ENCODE peak calls at places on chromosomes 12 and 14, in six cellular contexts. One of them, this sample, is unnamed.

GRCh38 chr14:56650075-56650474 is 70.5 kb downstream of the TMEM260 start:
- DNase-seq in H1: no peak
- DNase-seq in K562: no peak
- DNase-seq in HepG2: no peak
- DNase-seq in WTC11: no peak
- DNase-seq in GM12878: no peak
- DNase-seq in this sample: no peak

GRCh38 chr12:27434673-27435565 is 11.6 kb upstream of the SMCO2 start:
- DNase-seq in HepG2: no peak
- DNase-seq in GM12878: no peak
- DNase-seq in K562: peak; percentile 54
- DNase-seq in WTC11: no peak
- DNase-seq in H1: no peak
- DNase-seq in this sample: no peak

GRCh38 chr14:100065942-100066574 is 836 bp downstream of the EVL start:
- DNase-seq in K562: no peak
- DNase-seq in GM12878: peak; percentile 94
- DNase-seq in WTC11: no peak
- DNase-seq in H1: no peak
- DNase-seq in HepG2: no peak
- DNase-seq in this sample: no peak

GRCh38 chr12:110995016-110995415 is 74.6 kb upstream of the MYL2 start:
- DNase-seq in HepG2: no peak
- DNase-seq in GM12878: no peak
- DNase-seq in K562: no peak
- DNase-seq in H1: no peak
- DNase-seq in WTC11: no peak
- DNase-seq in this sample: no peak

GRCh38 chr14:104926619-104927431 is 2.1 kb downstream of the PLD4 start:
- DNase-seq in K562: no peak
- DNase-seq in HepG2: no peak
- DNase-seq in WTC11: peak; percentile 13
- DNase-seq in H1: no peak
- DNase-seq in GM12878: peak; percentile 88
- DNase-seq in this sample: no peak

GRCh38 chr12:124917841-124918621 is 3.6 kb upstream of the UBC start:
- DNase-seq in GM12878: no peak
- DNase-seq in K562: no peak
- DNase-seq in WTC11: no peak
- DNase-seq in H1: no peak
- DNase-seq in HepG2: peak; percentile 49
- DNase-seq in this sample: no peak

GRCh38 chr12:25583545-25583944 is 30.5 kb upstream of the LMNTD1 start:
- DNase-seq in HepG2: no peak
- DNase-seq in GM12878: no peak
- DNase-seq in K562: no peak
- DNase-seq in WTC11: peak; percentile 27
- DNase-seq in H1: peak; percentile 1
- DNase-seq in this sample: peak; percentile 10

GRCh38 chr12:67477682-67478265 is 170.8 kb upstream of the DYRK2 start:
- DNase-seq in WTC11: no peak
- DNase-seq in K562: no peak
- DNase-seq in H1: no peak
- DNase-seq in GM12878: no peak
- DNase-seq in HepG2: no peak
- DNase-seq in this sample: no peak

GRCh38 chr12:1206118-1206734 is 215.2 kb downstream of the ERC1 start:
- DNase-seq in HepG2: no peak
- DNase-seq in GM12878: no peak
- DNase-seq in WTC11: no peak
- DNase-seq in H1: no peak
- DNase-seq in K562: no peak
- DNase-seq in this sample: no peak

GRCh38 chr12:104175726-104176247 is 37.8 kb upstream of the NFYB start:
- DNase-seq in H1: no peak
- DNase-seq in HepG2: no peak
- DNase-seq in WTC11: no peak
- DNase-seq in K562: no peak
- DNase-seq in GM12878: no peak
- DNase-seq in this sample: no peak

GRCh38 chr12:63276537-63277365 is 125.8 kb upstream of the AVPR1A start:
- DNase-seq in WTC11: peak; percentile 76
- DNase-seq in GM12878: no peak
- DNase-seq in K562: peak; percentile 10
- DNase-seq in HepG2: peak; percentile 44
- DNase-seq in H1: peak; percentile 38
- DNase-seq in this sample: peak; percentile 61

GRCh38 chr14:72947366-72948160 is 21.3 kb downstream of the DCAF4 start:
- DNase-seq in GM12878: no peak
- DNase-seq in HepG2: no peak
- DNase-seq in WTC11: no peak
- DNase-seq in H1: no peak
- DNase-seq in K562: no peak
- DNase-seq in this sample: no peak

GRCh38 chr12:52515927-52516831 is 4.0 kb downstream of the KRT5 start:
- DNase-seq in GM12878: no peak
- DNase-seq in H1: no peak
- DNase-seq in WTC11: no peak
- DNase-seq in K562: no peak
- DNase-seq in HepG2: no peak
- DNase-seq in this sample: no peak
- TF ChIP-seq ATF3 in GM12878: no peak
- TF ChIP-seq ATF3 in H1: no peak
- TF ChIP-seq ATF3 in WTC11: no peak
- TF ChIP-seq ATF3 in K562: no peak
- TF ChIP-seq ATF3 in HepG2: no peak
- TF ChIP-seq ATF3 in this sample: no peak

DNA sequence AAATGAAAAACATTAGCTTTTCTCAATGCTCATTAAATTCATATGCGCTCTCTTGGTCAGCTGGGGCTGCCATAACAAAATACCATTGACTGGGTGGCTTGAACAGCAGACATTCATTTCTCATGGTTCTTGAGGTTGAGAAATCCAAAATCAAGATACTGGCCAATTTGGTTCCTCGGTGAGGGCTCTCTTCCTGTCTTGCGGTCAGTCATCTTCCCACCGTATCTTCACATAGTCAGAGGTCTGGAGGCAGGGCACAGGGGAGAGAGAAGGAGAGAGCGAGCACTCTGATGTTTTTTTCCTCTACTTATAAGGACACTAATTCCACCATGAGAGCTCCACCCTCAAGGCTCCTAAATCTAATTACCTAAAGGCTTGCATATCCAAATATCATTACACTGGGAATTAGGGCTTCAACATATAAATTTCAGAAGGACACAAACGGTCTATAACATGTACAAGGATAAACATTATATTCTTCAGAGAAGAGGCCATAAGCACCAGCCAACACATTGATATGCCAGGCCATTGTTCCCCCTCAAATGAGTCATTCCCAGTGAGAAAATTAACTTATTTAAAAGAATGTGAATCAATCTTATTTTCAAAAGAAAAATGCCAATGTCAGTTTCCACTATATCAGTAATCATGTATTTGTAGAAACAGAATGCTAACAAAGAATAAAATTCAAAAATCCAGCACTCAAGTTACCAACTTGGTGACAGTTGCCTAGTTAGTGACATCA is 152.2 kb downstream of the BTG1 start:
- DNase-seq in WTC11: no peak
- DNase-seq in K562: no peak
- DNase-seq in HepG2: no peak
- DNase-seq in H1: no peak
- DNase-seq in GM12878: no peak
- DNase-seq in this sample: no peak
- TF ChIP-seq ATF3 in WTC11: no peak
- TF ChIP-seq ATF3 in K562: no peak
- TF ChIP-seq ATF3 in HepG2: no peak
- TF ChIP-seq ATF3 in H1: no peak
- TF ChIP-seq ATF3 in GM12878: no peak
- TF ChIP-seq ATF3 in this sample: no peak

GRCh38 chr14:69291891-69292586 is 32.1 kb downstream of the GALNT16 start:
- DNase-seq in GM12878: no peak
- DNase-seq in WTC11: no peak
- DNase-seq in K562: no peak
- DNase-seq in HepG2: no peak
- DNase-seq in H1: no peak
- DNase-seq in this sample: no peak
- TF ChIP-seq ATF3 in GM12878: no peak
- TF ChIP-seq ATF3 in WTC11: no peak
- TF ChIP-seq ATF3 in K562: no peak
- TF ChIP-seq ATF3 in HepG2: no peak
- TF ChIP-seq ATF3 in H1: no peak
- TF ChIP-seq ATF3 in this sample: no peak

GRCh38 chr12:78759387-78759786 is 105.2 kb upstream of the SYT1 start:
- DNase-seq in K562: no peak
- DNase-seq in H1: no peak
- DNase-seq in HepG2: peak; percentile 1
- DNase-seq in GM12878: no peak
- DNase-seq in WTC11: no peak
- DNase-seq in this sample: no peak
- TF ChIP-seq ATF3 in K562: no peak
- TF ChIP-seq ATF3 in H1: no peak
- TF ChIP-seq ATF3 in HepG2: no peak
- TF ChIP-seq ATF3 in GM12878: no peak
- TF ChIP-seq ATF3 in WTC11: no peak
- TF ChIP-seq ATF3 in this sample: no peak

DNA sequence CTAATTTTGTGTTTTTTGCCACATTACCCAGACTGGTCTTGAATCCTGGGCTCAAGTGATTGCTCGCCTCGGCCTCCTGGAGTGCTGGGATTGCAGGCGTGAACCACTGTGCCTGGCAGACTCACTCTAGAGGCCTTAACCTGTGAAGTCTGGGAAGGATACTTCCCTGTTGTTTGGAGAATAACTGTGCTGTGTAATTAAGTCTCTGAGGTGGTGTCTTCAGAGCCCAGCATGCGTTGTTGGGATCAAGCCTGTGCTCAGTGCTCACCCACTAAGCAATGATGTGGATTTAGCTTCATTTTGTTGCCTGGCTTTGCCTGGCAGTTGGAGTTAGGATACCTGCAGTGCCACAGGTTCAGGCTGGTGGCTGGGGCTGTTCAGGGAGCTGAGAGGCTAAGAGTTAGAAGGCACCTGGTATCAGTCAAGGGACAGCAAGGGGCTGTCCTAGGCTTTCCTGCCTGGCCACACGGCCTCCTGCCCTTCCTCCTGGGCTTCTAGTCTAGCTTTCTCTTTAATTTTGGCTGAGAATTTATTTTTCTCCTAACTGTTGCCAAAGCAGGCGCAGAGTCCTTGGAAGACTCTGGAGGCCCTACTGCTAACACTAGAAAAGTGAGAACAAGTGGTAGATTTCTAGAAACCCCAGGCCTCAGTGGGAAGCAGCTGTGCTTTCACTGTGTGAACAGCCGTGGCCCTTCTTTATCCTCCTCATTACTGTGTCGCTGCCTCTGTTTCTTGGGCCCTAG is 38.5 kb downstream of the EP400 start:
- DNase-seq in H1: no peak
- DNase-seq in HepG2: no peak
- DNase-seq in WTC11: no peak
- DNase-seq in GM12878: no peak
- DNase-seq in K562: no peak
- DNase-seq in this sample: no peak
- TF ChIP-seq ATF3 in H1: no peak
- TF ChIP-seq ATF3 in HepG2: no peak
- TF ChIP-seq ATF3 in WTC11: no peak
- TF ChIP-seq ATF3 in GM12878: no peak
- TF ChIP-seq ATF3 in K562: no peak
- TF ChIP-seq ATF3 in this sample: no peak

GRCh38 chr14:47284283-47284682 is 391.1 kb downstream of the MDGA2 start:
- DNase-seq in GM12878: no peak
- DNase-seq in HepG2: no peak
- DNase-seq in H1: no peak
- DNase-seq in K562: no peak
- DNase-seq in WTC11: no peak
- DNase-seq in this sample: no peak

GRCh38 chr14:47276931-47277330 is 398.5 kb downstream of the MDGA2 start:
- DNase-seq in GM12878: no peak
- DNase-seq in K562: no peak
- DNase-seq in WTC11: no peak
- DNase-seq in HepG2: no peak
- DNase-seq in H1: no peak
- DNase-seq in this sample: no peak

GRCh38 chr14:47277703-47278102 is 397.7 kb downstream of the MDGA2 start:
- DNase-seq in K562: no peak
- DNase-seq in HepG2: no peak
- DNase-seq in GM12878: no peak
- DNase-seq in WTC11: no peak
- DNase-seq in H1: no peak
- DNase-seq in this sample: no peak

GRCh38 chr14:47273939-47274338 is 401.5 kb downstream of the MDGA2 start:
- DNase-seq in WTC11: no peak
- DNase-seq in HepG2: no peak
- DNase-seq in H1: no peak
- DNase-seq in GM12878: no peak
- DNase-seq in K562: no peak
- DNase-seq in this sample: no peak

DNA sequence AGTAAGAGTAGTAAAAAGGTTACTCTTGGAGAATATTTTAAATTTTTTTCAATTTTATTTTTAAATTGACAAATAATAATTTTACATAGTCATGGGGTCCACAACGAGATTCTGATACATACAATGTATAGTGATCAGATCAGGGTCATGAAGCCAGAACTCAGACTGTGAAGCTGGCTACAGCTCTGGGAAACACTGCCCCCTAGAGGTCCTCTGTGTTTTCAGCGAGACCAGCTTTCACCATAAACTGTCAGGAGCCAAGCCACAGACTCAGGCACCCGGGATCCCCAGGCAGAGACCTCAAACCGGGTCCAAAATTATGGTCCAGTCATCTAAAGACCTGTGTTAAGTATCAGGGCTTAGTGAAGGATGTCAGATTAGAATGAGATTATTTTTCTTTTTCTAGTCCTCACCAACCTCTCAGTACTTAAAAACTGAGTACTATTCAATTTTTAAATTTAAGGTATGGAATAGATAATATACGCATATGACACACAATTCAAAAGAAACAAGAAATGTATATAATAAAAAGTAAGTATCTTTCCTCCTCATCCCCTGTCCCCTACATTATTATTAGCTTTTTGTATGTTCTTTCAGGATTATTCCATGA is 397.1 kb downstream of the MDGA2 start:
- DNase-seq in HepG2: peak; percentile 11
- DNase-seq in H1: peak; percentile 54
- DNase-seq in WTC11: peak; percentile 72
- DNase-seq in GM12878: no peak
- DNase-seq in K562: peak; percentile 10
- DNase-seq in this sample: peak; percentile 3
- TF ChIP-seq ATF3 in HepG2: no peak
- TF ChIP-seq ATF3 in H1: no peak
- TF ChIP-seq ATF3 in WTC11: no peak
- TF ChIP-seq ATF3 in GM12878: no peak
- TF ChIP-seq ATF3 in K562: no peak
- TF ChIP-seq ATF3 in this sample: no peak

This sample was measured in HCT116.